ENCODE peak calls at places on chromosome 7, in four cellular contexts. X is type B pancreatic cell, F is GM23338, D is kidney tubule cell. C is an unnamed sample.

GRCh38 chr7:124155400-124156022 is 122.6 kb upstream of the TMEM229A start:
- DNase-seq in X (no peak), F (peak; percentile 58), D (peak; percentile 35), C (no peak)

GRCh38 chr7:120583835-120584586 is 273.9 kb downstream of the TSPAN12 start:
- DNase-seq in X (no peak), F (peak; percentile 18), D (peak; percentile 94), C (no peak)

GRCh38 chr7:37448637-37449331 is at the start of gene ELMO1:
- DNase-seq in X (peak; percentile 83), F (peak; percentile 93), D (peak; percentile 78), C (no peak)

GRCh38 chr7:107703219-107703618 is 40.7 kb upstream of the CBLL1 start:
- DNase-seq in X (no peak), F (no peak), D (no peak), C (no peak)

GRCh38 chr7:156589808-156590207 is 50.8 kb upstream of the RNF32 start:
- DNase-seq in X (no peak), F (no peak), D (no peak), C (no peak)

GRCh38 chr7:158410720-158411119 is 176.9 kb downstream of the PTPRN2 start:
- DNase-seq in X (no peak), F (no peak), D (no peak), C (no peak)

GRCh38 chr7:17599733-17600685 is 301.6 kb downstream of the AHR start:
- DNase-seq in X (no peak), F (peak; percentile 1), D (peak; percentile 93), C (no peak)

GRCh38 chr7:33805630-33806233 is 99.6 kb upstream of the BMPER start:
- DNase-seq in X (no peak), F (no peak), D (peak; percentile 38), C (peak; percentile 23)

GRCh38 chr7:69189406-69189805 is 408.9 kb upstream of the AUTS2 start:
- DNase-seq in X (no peak), F (no peak), D (no peak), C (no peak)

GRCh38 chr7:124323597-124323996 is 290.7 kb upstream of the TMEM229A start:
- DNase-seq in X (no peak), F (no peak), D (no peak), C (no peak)

GRCh38 chr7:24227603-24228359 is 56.2 kb upstream of the NPY start:
- DNase-seq in X (no peak), F (no peak), D (no peak), C (no peak)

GRCh38 chr7:5237286-5237685 is 45.5 kb upstream of the SLC29A4 start:
- DNase-seq in X (no peak), F (no peak), D (no peak), C (no peak)

GRCh38 chr7:38903057-38903456 is 5.9 kb downstream of the VPS41 start:
- DNase-seq in X (no peak), F (peak; percentile 23), D (no peak), C (no peak)

GRCh38 chr7:8035647-8036518 is 67.3 kb downstream of the GLCCI1 start:
- DNase-seq in X (no peak), F (peak; percentile 64), D (peak; percentile 56), C (no peak)

C was measured in osteocyte.